ENCODE peak calls at places on chromosomes 4 and X, in eight cellular contexts. L, G, R, Q, D, H, I and N are unnamed samples.

GRCh38 chr4:100805547-100805946 is 287.7 kb upstream of the EMCN start:
- DNase-seq in I (no peak), H (no peak), D (no peak), L (no peak), R (no peak), Q (peak), G (no peak), N (no peak)

GRCh38 chr4:62797221-62797620 is 1597.1 kb downstream of the ADGRL3 start:
- DNase-seq in L (no peak), D (no peak), I (no peak), H (no peak), Q (no peak), R (no peak), G (no peak), N (peak)

GRCh38 chrX:20205927-20206708 is 60.6 kb downstream of the RPS6KA3 start:
- DNase-seq in L (no peak), D (peak), G (no peak), Q (no peak), R (no peak), H (no peak), I (no peak), N (no peak)

GRCh38 chr4:88927420-88927819 is 129.6 kb downstream of the FAM13A start:
- DNase-seq in L (no peak), G (no peak), D (no peak), R (no peak), I (no peak), Q (no peak), H (no peak), N (no peak)

GRCh38 chr4:133474511-133474910 is 325.4 kb downstream of the PCDH10 start:
- DNase-seq in G (no peak), Q (peak), H (no peak), I (no peak), D (no peak), L (no peak), R (no peak), N (no peak)

GRCh38 chr4:70734168-70734954 is 12.6 kb downstream of the RUFY3 start:
- DNase-seq in Q (no peak), R (peak), L (no peak), I (peak), G (no peak), D (peak), H (no peak), N (no peak)

GRCh38 chr4:99180367-99181169 is 36.5 kb upstream of the ADH4 start:
- DNase-seq in L (no peak), I (no peak), H (no peak), Q (no peak), G (peak), R (peak), D (no peak), N (no peak)

GRCh38 chrX:12790878-12791252 is 347 bp upstream of the PRPS2 start:
- DNase-seq in G (no peak), I (no peak), L (no peak), D (no peak), H (no peak), R (no peak), Q (no peak), N (no peak)

GRCh38 chrX:53077207-53078197 is 4.7 kb upstream of the TSPYL2 start:
- DNase-seq in G (no peak), R (no peak), I (no peak), Q (no peak), D (no peak), L (no peak), H (no peak), N (no peak)

GRCh38 chr4:13329963-13330362 is 154.2 kb downstream of the RAB28 start:
- DNase-seq in D (no peak), L (no peak), H (no peak), I (no peak), Q (no peak), G (no peak), R (peak), N (no peak)

GRCh38 chr4:12712648-12713339 is 771.3 kb downstream of the RAB28 start:
- DNase-seq in Q (peak), R (no peak), D (no peak), L (no peak), H (no peak), G (no peak), I (no peak), N (no peak)

GRCh38 chrX:33183366-33183765 is 28.0 kb downstream of the DMD start:
- DNase-seq in D (no peak), Q (peak), G (no peak), I (no peak), R (no peak), H (no peak), L (no peak), N (peak)

GRCh38 chr4:119328695-119329094 is 6.8 kb upstream of the FABP2 start:
- DNase-seq in L (no peak), I (no peak), D (no peak), G (no peak), H (no peak), Q (no peak), R (no peak), N (no peak)